ENCODE peak calls at places on chromosomes 1 and 21, in nine cellular contexts. D, S, H, E, A, L, G, P and R are unnamed samples.

GRCh38 chr1:242057745-242058115 is 58.8 kb upstream of the MAP1LC3C start:
- DNase-seq in D (no peak), S (no peak), H (no peak), E (no peak), A (no peak), L (no peak), G (no peak), P (no peak), R (no peak)

GRCh38 chr1:66239834-66240233 is 294.1 kb upstream of the SGIP1 start:
- DNase-seq in D (no peak), S (no peak), H (no peak), E (peak; percentile 35), A (no peak), L (no peak), G (no peak), P (no peak), R (no peak)

GRCh38 chr1:99482286-99482685 is 163.6 kb upstream of the PALMD start:
- DNase-seq in D (no peak), S (no peak), H (no peak), E (no peak), A (no peak), L (no peak), G (no peak), P (no peak), R (no peak)

GRCh38 chr1:236009857-236010256 is 55.0 kb downstream of the NID1 start:
- DNase-seq in D (no peak), S (no peak), H (no peak), E (no peak), A (peak; percentile 81), L (no peak), G (no peak), P (no peak), R (no peak)

GRCh38 chr1:54167422-54168139 is 14.8 kb upstream of the CDCP2 start:
- DNase-seq in D (no peak), S (no peak), H (no peak), E (no peak), A (no peak), L (no peak), G (peak; percentile 89), P (no peak), R (no peak)

GRCh38 chr1:171898956-171899355 is 57.7 kb downstream of the DNM3 start:
- DNase-seq in D (no peak), S (no peak), H (no peak), E (no peak), A (no peak), L (no peak), G (peak; percentile 56), P (no peak), R (peak; percentile 82)

GRCh38 chr1:101769520-101769919 is 227.2 kb downstream of the OLFM3 start:
- DNase-seq in D (no peak), S (no peak), H (no peak), E (peak; percentile 11), A (peak; percentile 12), L (no peak), G (no peak), P (no peak), R (no peak)

GRCh38 chr1:14836426-14837140 is 238.1 kb downstream of the KAZN start:
- DNase-seq in D (no peak), S (no peak), H (no peak), E (no peak), A (no peak), L (no peak), G (no peak), P (no peak), R (no peak)

GRCh38 chr1:168565825-168566224 is 10.6 kb upstream of the XCL1 start:
- DNase-seq in D (no peak), S (no peak), H (no peak), E (no peak), A (no peak), L (no peak), G (no peak), P (no peak), R (no peak)

GRCh38 chr1:211697356-211697755 is 21.9 kb upstream of the NEK2 start:
- DNase-seq in D (no peak), S (no peak), H (no peak), E (no peak), A (no peak), L (no peak), G (no peak), P (no peak), R (no peak)

GRCh38 chr21:42285569-42286245 is 29.5 kb downstream of the TFF3 start:
- DNase-seq in D (no peak), S (no peak), H (no peak), E (no peak), A (no peak), L (no peak), G (no peak), P (no peak), R (no peak)

GRCh38 chr1:232784794-232785193 is 20.4 kb upstream of the MAP10 start:
- DNase-seq in D (no peak), S (no peak), H (no peak), E (no peak), A (no peak), L (no peak), G (no peak), P (no peak), R (no peak)

GRCh38 chr1:3685906-3686305 is 33.6 kb downstream of the TP73 start:
- DNase-seq in D (no peak), S (no peak), H (no peak), E (no peak), A (no peak), L (no peak), G (no peak), P (no peak), R (no peak)
- TF ChIP-seq CTCF in D (no peak), S (no peak), H (no peak), E (no peak), A (no peak), L (no peak), G (no peak), P (no peak), R (no peak)

GRCh38 chr1:27009601-27010197 is 3.0 kb downstream of the TENT5B start:
- DNase-seq in D (no peak), S (peak; percentile 53), H (no peak), E (peak; percentile 29), A (no peak), L (peak; percentile 31), G (peak; percentile 85), P (no peak), R (no peak)

GRCh38 chr1:27011976-27012563 is 580 bp downstream of the TENT5B start:
- DNase-seq in D (no peak), S (no peak), H (no peak), E (peak; percentile 18), A (no peak), L (no peak), G (no peak), P (peak; percentile 74), R (no peak)

GRCh38 chr1:27007909-27008582 is 4.6 kb downstream of the TENT5B start:
- DNase-seq in D (no peak), S (no peak), H (no peak), E (peak; percentile 53), A (no peak), L (no peak), G (no peak), P (peak; percentile 91), R (no peak)

GRCh38 chr1:27010226-27010994 is 2.2 kb downstream of the TENT5B start:
- DNase-seq in D (no peak), S (no peak), H (no peak), E (no peak), A (no peak), L (no peak), G (no peak), P (no peak), R (no peak)

DNA sequence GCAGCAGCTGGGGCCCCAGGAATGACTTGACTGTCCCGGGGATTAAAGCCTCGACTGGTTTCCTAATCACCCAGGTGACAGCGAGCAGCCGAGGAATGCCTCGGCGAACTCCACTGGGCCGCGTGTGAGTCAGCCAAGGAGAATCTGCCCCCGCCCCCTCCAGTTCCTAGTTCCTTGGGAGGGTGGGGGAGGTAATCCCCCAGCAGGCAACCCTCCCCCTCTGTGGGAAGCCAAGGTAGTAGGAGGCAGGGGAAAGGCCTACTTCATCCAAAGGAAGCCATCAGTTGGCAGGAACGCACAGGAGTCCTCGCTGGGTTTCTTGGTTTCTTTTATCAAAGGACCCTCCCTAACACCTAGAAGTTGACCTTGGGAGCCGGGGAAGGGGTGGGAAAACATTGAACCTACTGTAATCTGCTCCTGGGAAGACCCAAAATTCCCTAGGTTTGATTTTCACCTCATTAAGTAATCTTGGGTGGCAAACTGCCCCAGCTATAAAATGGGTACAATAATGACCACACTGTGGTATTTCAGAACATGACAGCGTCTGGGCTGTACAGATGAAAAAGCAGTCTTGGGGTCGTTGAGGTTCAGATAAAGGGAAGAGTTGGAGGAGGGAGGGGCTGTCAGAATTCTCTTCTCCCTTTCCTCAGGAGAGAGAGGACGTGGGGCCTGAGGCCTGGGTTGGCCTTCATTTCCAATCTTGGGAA is 1.4 kb downstream of the TENT5B start:
- DNase-seq in D (no peak), S (no peak), H (no peak), E (peak; percentile 81), A (peak; percentile 93), L (no peak), G (peak; percentile 97), P (peak; percentile 88), R (no peak)
- H3K4me3 ChIP-seq in D (no peak overlapping the region), S (peak overlapping the region; percentile 75), H (peak overlapping the region; percentile 60), E (no peak overlapping the region), A (no peak overlapping the region), L (peak overlapping the region; percentile 52), G (peak overlapping the region; percentile 93), P (peak overlapping the region; percentile 60), R (no peak overlapping the region)

DNA sequence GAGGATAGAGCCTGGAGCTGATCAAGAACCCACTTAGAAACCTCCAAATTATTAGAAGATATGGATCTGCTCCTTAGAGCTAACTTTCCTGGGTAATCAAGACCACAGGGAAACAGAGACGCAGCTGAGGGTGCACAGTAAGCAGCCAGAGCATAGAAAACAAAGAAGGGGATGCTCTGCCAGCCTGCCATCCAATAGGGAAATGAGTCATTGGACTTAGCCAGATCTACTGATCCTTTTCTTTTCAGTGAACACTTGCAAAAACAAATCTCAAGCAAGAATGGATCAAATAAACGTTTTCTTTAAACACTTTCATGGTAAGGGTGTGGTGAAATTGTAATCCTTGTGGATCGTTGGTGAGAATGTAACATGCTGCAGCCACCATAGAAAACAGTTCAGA is 474.1 kb downstream of the LTN1 start:
- DNase-seq in D (no peak), S (no peak), H (no peak), E (no peak), A (no peak), L (no peak), G (no peak), P (no peak), R (no peak)
- H3K27ac ChIP-seq in D (no peak overlapping the region), S (peak overlapping the region; percentile 31), H (no peak overlapping the region), E (no peak overlapping the region), A (no peak overlapping the region), L (no peak overlapping the region), G (no peak overlapping the region), P (no peak overlapping the region), R (no peak overlapping the region)

DNA sequence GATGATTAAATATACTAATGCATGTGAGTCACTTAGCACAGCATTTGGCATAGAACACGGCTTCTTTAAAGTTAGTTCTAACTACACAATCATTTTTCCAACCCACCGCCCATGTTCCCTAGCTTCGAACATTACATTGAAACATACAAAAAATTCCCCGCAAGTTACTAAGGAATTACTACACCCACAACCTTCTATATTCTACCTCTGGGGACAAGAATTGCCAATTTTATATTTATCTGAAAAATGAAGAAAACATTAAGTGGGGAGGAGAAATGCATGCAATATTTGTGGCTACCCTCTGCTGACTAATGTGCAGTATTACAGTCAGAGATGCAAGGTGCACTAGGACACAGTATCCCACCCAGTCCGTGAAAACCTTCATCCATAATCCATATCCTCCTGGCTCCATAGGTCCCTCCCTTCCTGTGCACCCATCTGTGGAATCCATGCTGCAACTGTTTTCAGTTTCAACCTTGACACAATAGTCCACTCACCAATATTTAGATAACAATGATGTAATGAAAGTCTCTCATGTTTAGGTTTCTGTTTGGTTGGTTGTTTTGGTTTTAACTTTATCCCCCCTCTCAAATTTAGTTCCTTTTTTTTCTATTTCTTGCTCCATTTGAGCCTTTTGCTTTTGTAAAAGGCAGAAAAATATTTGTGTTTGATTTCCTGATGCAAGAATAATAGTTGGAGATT is 31.6 kb downstream of the RGS5 start:
- DNase-seq in D (no peak), S (no peak), H (no peak), E (no peak), A (peak; percentile 65), L (no peak), G (no peak), P (no peak), R (no peak)
- TF ChIP-seq CTCF in D (no peak), S (peak; percentile 48), H (no peak), E (no peak), A (peak; percentile 58), L (no peak), G (peak; percentile 65), P (peak; percentile 39), R (no peak)